ENCODE peak calls at places on chromosomes 6 and 20, in seven cellular contexts. G is dorsolateral prefrontal cortex, E is stomach, A is brain microvascular endothelial cell, D is aorta, H is left lung, I is small intestine. N is an unnamed sample.

GRCh38 chr6:142728367-142728766 is 216.6 kb downstream of the HIVEP2 start:
- DNase-seq in I (peak; percentile 91), D (no peak), H (no peak), G (no peak), A (no peak), E (no peak), N (no peak)

GRCh38 chr6:135411339-135411738 is 86.2 kb downstream of the AHI1 start:
- DNase-seq in A (no peak), H (no peak), G (no peak), D (no peak), I (peak; percentile 24), E (no peak), N (no peak)

GRCh38 chr6:158879180-158879579 is 60.0 kb upstream of the EZR start:
- DNase-seq in H (no peak), G (no peak), A (peak; percentile 58), E (no peak), D (no peak), I (no peak), N (no peak)

GRCh38 chr20:53133628-53134027 is 161.5 kb downstream of the TSHZ2 start:
- DNase-seq in H (no peak), D (no peak), G (no peak), E (no peak), A (no peak), I (no peak), N (no peak)

GRCh38 chr6:33967966-33968724 is 164.3 kb upstream of the MLN start:
- DNase-seq in I (peak; percentile 27), H (no peak), E (no peak), A (no peak), G (no peak), D (no peak), N (no peak)

GRCh38 chr20:46559685-46560440 is 9.4 kb upstream of the OCSTAMP start:
- DNase-seq in A (no peak), H (no peak), I (no peak), D (no peak), G (no peak), E (no peak), N (peak; percentile 43)

GRCh38 chr20:59818911-59819310 is 114.5 kb downstream of the SYCP2 start:
- DNase-seq in H (no peak), D (no peak), G (no peak), A (no peak), E (no peak), I (no peak), N (peak; percentile 74)

GRCh38 chr20:62202083-62202395 is 18.0 kb downstream of the HRH3 start:
- DNase-seq in E (no peak), H (peak; percentile 20), I (no peak), G (no peak), A (no peak), D (peak; percentile 11), N (no peak)

GRCh38 chr6:169587992-169588391 is 113.8 kb downstream of the WDR27 start:
- DNase-seq in E (no peak), A (no peak), D (no peak), G (no peak), I (no peak), H (no peak), N (no peak)

GRCh38 chr6:111985202-111985731 is 68.6 kb upstream of the CCN6 start:
- DNase-seq in D (no peak), A (peak; percentile 91), G (no peak), H (no peak), E (no peak), I (no peak), N (no peak)

GRCh38 chr6:33914519-33915120 is 110.8 kb upstream of the MLN start:
- DNase-seq in G (peak; percentile 53), E (no peak), A (no peak), H (peak; percentile 49), D (no peak), I (peak; percentile 30), N (peak; percentile 23)

GRCh38 chr6:149439626-149440025 is 39.6 kb downstream of the SUMO4 start:
- DNase-seq in H (no peak), G (no peak), D (no peak), A (no peak), I (no peak), E (no peak), N (no peak)

GRCh38 chr6:149438855-149439254 is 38.8 kb downstream of the SUMO4 start:
- DNase-seq in I (no peak), A (no peak), E (no peak), H (no peak), G (no peak), D (no peak), N (no peak)

GRCh38 chr6:149440735-149441662 is 40.9 kb downstream of the SUMO4 start:
- DNase-seq in I (no peak), A (no peak), D (no peak), H (no peak), E (no peak), G (no peak), N (no peak)

GRCh38 chr6:149443411-149444181 is 41.2 kb downstream of the ZC3H12D start:
- DNase-seq in A (peak; percentile 43), G (no peak), D (no peak), H (no peak), I (no peak), E (no peak), N (peak; percentile 68)

DNA sequence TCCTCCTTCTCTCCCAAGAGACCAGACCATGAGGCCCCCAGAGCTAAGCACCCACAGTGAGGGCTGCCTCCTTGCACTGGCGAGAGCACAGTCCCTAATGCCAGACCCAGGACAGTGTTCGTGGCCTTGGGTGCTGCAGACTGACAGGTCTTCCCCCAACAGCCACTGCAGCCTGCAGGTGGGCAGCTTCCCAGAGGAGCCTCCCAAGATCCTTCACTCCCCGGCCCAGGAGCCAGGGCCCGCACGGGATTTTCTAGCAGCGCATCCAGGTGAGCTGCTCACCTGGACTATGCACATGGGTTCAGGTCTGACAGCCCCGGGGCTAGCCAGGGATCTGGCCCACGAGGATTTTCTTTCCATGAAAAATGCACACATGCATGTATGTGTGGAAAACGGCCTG is 41.7 kb downstream of the SUMO4 start:
- DNase-seq in I (no peak), A (no peak), H (no peak), D (no peak), G (no peak), E (no peak), N (no peak)
- H3K4me3 ChIP-seq in I (no peak overlapping the region), A (no peak overlapping the region), H (no peak overlapping the region), D (no peak overlapping the region), G (no peak overlapping the region), E (no peak overlapping the region), N (no peak overlapping the region)

GRCh38 chr6:107493158-107494057 is 3.5 kb downstream of the SOBP start:
- DNase-seq in E (peak; percentile 57), G (peak; percentile 57), D (no peak), A (peak; percentile 27), I (no peak), H (no peak), N (no peak)

GRCh38 chr6:107490568-107491058 is 696 bp downstream of the SOBP start:
- DNase-seq in A (no peak), D (no peak), I (no peak), H (no peak), E (no peak), G (no peak), N (no peak)

GRCh38 chr6:107489636-107490567 is at the start of gene SOBP:
- DNase-seq in H (peak; percentile 83), E (peak; percentile 37), D (peak; percentile 75), A (no peak), G (peak; percentile 62), I (no peak), N (peak; percentile 88)

GRCh38 chr6:107491059-107491609 is 1.2 kb downstream of the SOBP start:
- DNase-seq in G (peak; percentile 56), A (no peak), I (no peak), E (peak; percentile 57), H (peak; percentile 86), D (peak; percentile 81), N (peak; percentile 89)

DNA sequence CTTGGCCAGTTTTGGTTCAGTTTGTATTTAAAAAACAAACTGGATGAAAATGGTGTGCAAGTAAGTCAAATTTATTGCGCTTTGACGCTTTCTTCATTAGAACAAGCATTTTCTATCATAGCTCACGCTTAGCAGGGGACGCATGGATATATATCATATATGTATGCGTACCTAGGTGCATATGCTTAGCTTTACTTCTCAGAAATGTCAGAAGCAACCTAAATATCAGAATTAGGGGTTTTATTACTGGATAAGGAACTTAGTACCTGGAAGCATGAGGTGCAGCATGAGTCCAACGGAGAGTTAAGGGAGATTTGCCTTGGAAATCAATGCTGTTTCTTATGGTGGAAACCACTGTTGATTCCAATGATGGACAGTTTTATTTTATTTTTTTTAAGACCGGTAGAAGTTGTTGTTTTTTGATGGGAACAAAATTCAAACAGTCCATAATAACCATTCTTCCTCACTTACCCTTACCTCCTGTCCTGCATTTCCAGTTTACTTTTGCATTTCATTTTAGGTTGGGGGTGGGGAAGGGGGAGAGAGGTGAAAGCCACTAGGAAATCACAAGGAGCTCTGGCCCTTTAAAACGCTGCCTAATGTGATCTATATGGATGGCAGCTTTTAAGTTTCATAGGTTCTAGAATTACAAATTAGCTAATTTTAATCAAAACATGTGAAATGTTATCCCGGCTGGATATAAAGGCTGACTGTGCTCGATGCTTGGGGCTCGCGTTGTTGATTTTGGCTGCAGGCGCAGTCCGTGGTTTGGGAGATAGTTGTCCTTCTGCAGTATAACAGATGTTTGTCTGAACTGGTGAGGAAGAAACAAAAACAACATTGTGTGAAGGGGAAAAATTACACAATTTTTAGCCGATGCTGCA is 2.1 kb downstream of the SOBP start:
- DNase-seq in G (peak; percentile 73), D (peak; percentile 48), I (no peak), E (no peak), A (peak; percentile 57), H (no peak), N (no peak)
- H3K4me3 ChIP-seq in G (peak overlapping the region; percentile 81), D (peak overlapping the region; percentile 58), I (no peak overlapping the region), E (peak overlapping the region; percentile 79), A (no peak overlapping the region), H (no peak overlapping the region), N (no peak overlapping the region)

GRCh38 chr20:1389703-1390385 is 3.0 kb downstream of the FKBP1A start:
- DNase-seq in H (no peak), G (no peak), A (no peak), E (no peak), D (no peak), I (peak; percentile 22), N (peak; percentile 78)
- H3K4me3 ChIP-seq in H (no peak overlapping the region), G (no peak overlapping the region), A (no peak overlapping the region), E (peak overlapping the region; percentile 89), D (no peak overlapping the region), I (no peak overlapping the region), N (no peak overlapping the region)

GRCh38 chr20:5172167-5172586 is 45.4 kb downstream of the CDS2 start:
- DNase-seq in D (no peak), A (no peak), G (no peak), H (no peak), I (no peak), E (no peak), N (no peak)

GRCh38 chr20:5170341-5170740 is 43.5 kb downstream of the CDS2 start:
- DNase-seq in G (no peak), A (no peak), E (no peak), H (no peak), I (no peak), D (no peak), N (no peak)

GRCh38 chr20:5171790-5172164 is 45.0 kb downstream of the CDS2 start:
- DNase-seq in E (no peak), D (no peak), H (no peak), A (no peak), G (no peak), I (no peak), N (no peak)

GRCh38 chr20:5171074-5171789 is 44.4 kb downstream of the CDS2 start:
- DNase-seq in H (no peak), G (no peak), D (peak; percentile 70), I (no peak), A (peak; percentile 43), E (no peak), N (no peak)

GRCh38 chr20:5168582-5169396 is 42.0 kb downstream of the CDS2 start:
- DNase-seq in A (no peak), H (no peak), G (no peak), D (no peak), I (no peak), E (no peak), N (no peak)
- H3K4me3 ChIP-seq in A (no peak overlapping the region), H (no peak overlapping the region), G (no peak overlapping the region), D (no peak overlapping the region), I (no peak overlapping the region), E (no peak overlapping the region), N (no peak overlapping the region)